ENCODE peak calls at places on chromosomes 7 and 10, in five cellular contexts. P, U, S, J and O are unnamed samples.
A peak's percentile ranks its signal among the peaks of the same experiment; 100 is the strongest.

GRCh38 chr10:47013469-47014169 is 102.4 kb downstream of the PTPN20 start:
- DNase-seq in J (no peak), S (no peak), P (no peak), U (no peak), O (no peak)

GRCh38 chr10:10993785-10994184 is 23.9 kb upstream of the CELF2 start:
- DNase-seq in J (no peak), S (no peak), P (no peak), U (no peak), O (no peak)

GRCh38 chr7:28808786-28809533 is 149.2 kb downstream of the TRIL start:
- DNase-seq in S (no peak), J (peak; percentile 82), U (no peak), P (peak; percentile 36), O (peak; percentile 50)

GRCh38 chr10:84863675-84864074 is 535.3 kb downstream of the CCSER2 start:
- DNase-seq in J (no peak), U (no peak), S (no peak), P (no peak), O (no peak)

GRCh38 chr7:117087639-117088396 is 134.5 kb downstream of the ST7 start:
- DNase-seq in J (no peak), S (no peak), P (no peak), U (no peak), O (no peak)

GRCh38 chr7:27156901-27157716 is 634 bp upstream of the HOXA7 start:
- DNase-seq in U (peak; percentile 20), S (no peak), P (no peak), J (peak; percentile 9), O (peak; percentile 16)

GRCh38 chr7:154304231-154304630 is 252.0 kb downstream of the DPP6 start:
- DNase-seq in S (no peak), P (no peak), U (no peak), J (no peak), O (no peak)

GRCh38 chr7:104160375-104160774 is 47.4 kb downstream of the ORC5 start:
- DNase-seq in S (no peak), J (no peak), P (no peak), U (no peak), O (no peak)

GRCh38 chr7:67267914-67268313 is 271.3 kb downstream of the TYW1 start:
- DNase-seq in P (no peak), J (no peak), U (no peak), S (no peak), O (no peak)

GRCh38 chr7:148962823-148963582 is 65.3 kb downstream of the PDIA4 start:
- DNase-seq in J (peak; percentile 59), P (peak; percentile 68), S (peak; percentile 74), U (peak; percentile 73), O (peak; percentile 86)

GRCh38 chr7:148963583-148964509 is 64.5 kb downstream of the PDIA4 start:
- DNase-seq in U (no peak), J (no peak), P (peak; percentile 47), S (peak; percentile 21), O (no peak)

GRCh38 chr7:148964510-148965267 is 63.6 kb downstream of the PDIA4 start:
- DNase-seq in J (no peak), S (no peak), P (no peak), U (no peak), O (no peak)

GRCh38 chr7:148962515-148962822 is 65.8 kb downstream of the PDIA4 start:
- DNase-seq in P (no peak), S (no peak), U (no peak), J (no peak), O (no peak)

DNA sequence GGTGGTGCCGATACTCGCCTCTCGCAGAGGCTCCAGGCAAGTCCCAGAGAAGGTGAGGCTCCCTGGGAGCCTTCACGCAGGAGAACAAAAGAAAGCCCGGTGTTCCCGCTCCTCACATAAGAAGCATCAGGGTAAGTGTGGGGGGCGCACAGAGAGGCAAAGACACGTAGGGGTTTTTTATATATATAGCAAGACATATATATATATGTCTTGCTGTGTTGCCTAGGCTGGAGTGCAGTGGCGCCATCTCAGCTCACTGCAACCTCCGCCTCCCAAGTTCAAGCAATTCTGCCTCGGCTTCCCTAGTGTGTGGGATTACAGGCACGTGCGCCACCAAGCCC is 61.3 kb downstream of the PDIA4 start:
- DNase-seq in J (no peak), U (no peak), S (no peak), P (no peak), O (no peak)
- H3K4me3 ChIP-seq in J (peak overlapping the region; percentile 53), U (no peak overlapping the region), S (peak overlapping the region; percentile 14), P (peak overlapping the region; percentile 25), O (peak overlapping the region; percentile 44)

DNA sequence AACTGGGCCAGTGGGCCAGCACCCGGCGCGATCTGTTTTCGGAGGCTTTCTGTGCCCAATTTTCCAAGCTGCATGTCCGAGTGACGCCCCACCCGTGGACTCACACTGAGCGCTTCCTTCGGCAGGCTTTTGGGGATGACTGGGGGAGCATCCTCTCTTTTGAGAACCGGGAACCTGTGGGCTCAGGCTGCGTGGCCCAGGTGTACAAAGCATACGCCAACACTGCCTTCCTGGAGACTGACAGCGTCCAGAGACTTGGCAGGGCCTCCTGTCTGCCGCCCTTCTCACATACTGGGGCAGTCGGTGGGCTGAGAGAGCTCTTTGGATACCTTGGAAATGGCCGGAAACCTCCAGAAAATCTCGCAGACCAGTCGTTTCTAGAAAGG is 1.0 kb downstream of the ADCK2 start:
- DNase-seq in P (peak; percentile 49), S (peak; percentile 25), J (peak; percentile 30), U (no peak), O (no peak)
- H3K27ac ChIP-seq in P (peak overlapping the region; percentile 89), S (peak overlapping the region; percentile 55), J (peak overlapping the region; percentile 91), U (peak overlapping the region; percentile 81), O (peak overlapping the region; percentile 72)

DNA sequence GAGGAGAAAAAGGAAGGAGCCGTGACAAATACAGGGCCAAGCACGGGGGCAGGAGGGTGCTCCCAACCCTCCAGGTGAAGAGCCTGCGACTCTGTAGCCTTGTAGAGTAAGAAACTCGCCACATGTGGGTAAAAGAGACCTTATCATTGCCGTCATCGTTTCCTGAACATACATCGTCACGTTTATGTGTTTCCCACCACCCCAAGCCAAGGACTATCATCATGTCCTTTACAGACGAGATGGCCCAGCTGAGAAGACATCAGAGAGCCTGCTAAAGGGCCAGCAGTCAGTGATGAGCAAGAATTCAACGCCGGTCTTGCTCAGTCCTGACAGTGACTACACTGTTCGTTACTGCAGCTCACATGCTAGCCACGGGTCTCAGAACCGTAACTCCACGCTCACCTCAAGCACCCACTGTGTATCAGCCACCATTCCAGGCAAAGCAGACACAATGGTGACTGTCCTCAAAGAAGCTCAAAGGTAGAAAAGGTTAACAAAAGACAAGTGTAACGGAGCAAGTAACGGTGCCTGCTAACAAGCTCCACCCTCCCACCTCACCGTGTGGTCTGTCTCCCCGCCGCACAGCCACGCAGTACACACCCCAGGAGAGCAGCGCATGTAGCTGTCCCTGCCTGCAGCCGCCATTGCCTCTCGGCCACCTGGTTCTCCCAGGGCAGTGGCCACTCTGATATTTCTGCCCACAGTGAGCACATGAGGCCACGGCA is 147.8 kb downstream of the MAD1L1 start:
- DNase-seq in S (no peak), P (no peak), U (no peak), J (no peak), O (no peak)
- H3K4me1 ChIP-seq in S (no peaks in the 10 kb centered on the region), P (no peaks in the 10 kb centered on the region), U (no peaks in the 10 kb centered on the region), J (no peaks in the 10 kb centered on the region), O (no peaks in the 10 kb centered on the region)

GRCh38 chr7:32163911-32164310 is 93.7 kb upstream of the PDE1C start:
- DNase-seq in U (no peak), P (no peak), S (no peak), J (no peak), O (no peak)

GRCh38 chr7:32158751-32159360 is 88.6 kb upstream of the PDE1C start:
- DNase-seq in P (no peak), U (no peak), S (no peak), J (no peak), O (no peak)

GRCh38 chr7:32164341-32164996 is 94.3 kb upstream of the PDE1C start:
- DNase-seq in J (no peak), P (no peak), U (peak; percentile 48), S (no peak), O (peak; percentile 27)

GRCh38 chr7:32163141-32163806 is 93.1 kb upstream of the PDE1C start:
- DNase-seq in S (peak; percentile 26), P (peak; percentile 38), U (peak; percentile 76), J (no peak), O (no peak)

DNA sequence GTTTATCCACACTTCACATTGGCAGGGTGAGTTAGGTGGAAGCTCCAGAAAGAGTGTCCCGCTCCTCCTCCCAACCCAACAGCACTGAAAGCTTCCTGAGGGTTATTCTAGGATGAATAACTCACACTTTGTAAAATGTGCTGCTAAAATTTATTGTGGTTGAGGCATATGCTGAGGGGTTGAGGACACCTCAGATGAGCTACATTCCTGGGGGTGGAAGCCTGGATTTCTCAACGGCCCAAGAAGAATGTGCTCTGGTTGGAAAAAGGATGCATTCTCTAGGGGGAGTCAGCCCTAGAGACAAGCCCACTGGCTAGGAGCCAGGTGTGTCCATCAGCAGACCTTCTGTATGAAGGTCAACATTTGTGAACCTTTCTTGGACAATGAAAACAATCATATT is 91.5 kb upstream of the PDE1C start:
- DNase-seq in U (no peak), S (no peak), P (no peak), J (no peak), O (no peak)
- H3K4me3 ChIP-seq in U (no peak overlapping the region), S (no peak overlapping the region), P (no peak overlapping the region), J (no peak overlapping the region), O (no peak overlapping the region)

DNA sequence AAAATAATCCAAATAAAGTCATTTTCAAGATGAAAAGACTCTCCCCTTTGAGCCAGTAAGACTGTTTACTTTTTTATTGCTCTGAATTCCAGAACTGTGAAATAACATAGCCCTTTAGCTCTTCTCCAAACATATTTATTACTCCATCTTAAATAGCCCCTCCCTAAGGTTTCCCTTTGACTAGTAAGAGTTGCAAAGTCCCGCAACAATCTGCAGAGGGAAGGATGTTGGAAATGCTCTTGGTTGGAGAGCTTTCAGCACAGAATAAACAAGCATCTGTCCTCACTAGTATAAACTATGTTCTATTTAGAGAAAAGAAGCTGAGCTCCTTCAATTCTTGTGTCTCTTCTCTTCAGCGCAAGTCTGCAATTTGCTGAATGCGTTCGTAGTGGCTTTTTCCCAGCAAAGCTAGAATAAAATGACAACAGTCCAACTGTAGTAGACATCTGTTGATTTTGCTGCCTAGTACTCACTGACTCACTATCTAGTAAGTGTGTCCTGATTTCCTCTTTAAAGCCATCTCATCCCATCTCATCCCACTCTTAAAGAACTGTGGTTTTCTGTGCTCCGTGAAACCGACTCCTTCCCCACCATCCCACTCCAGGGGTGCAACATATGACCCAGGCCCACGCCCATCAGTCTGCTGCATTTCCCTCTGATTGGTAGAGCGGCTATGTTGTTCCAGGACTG is 104.0 kb downstream of the FAM107B start:
- DNase-seq in U (no peak), S (no peak), J (no peak), P (no peak), O (no peak)
- H3K27ac ChIP-seq in U (peak overlapping the region; percentile 20), S (no peak overlapping the region), J (peak overlapping the region; percentile 56), P (no peak overlapping the region), O (no peak overlapping the region)

GRCh38 chr10:20272575-20272974 is 456.3 kb downstream of the PLXDC2 start:
- DNase-seq in S (no peak), J (no peak), U (no peak), P (no peak), O (no peak)

GRCh38 chr10:20271490-20271889 is 455.3 kb downstream of the PLXDC2 start:
- DNase-seq in U (no peak), P (no peak), S (no peak), J (no peak), O (no peak)

GRCh38 chr10:20274580-20274979 is 458.3 kb downstream of the PLXDC2 start:
- DNase-seq in P (no peak), U (no peak), J (no peak), S (no peak), O (peak; percentile 76)

GRCh38 chr10:20277820-20278219 is 461.6 kb downstream of the PLXDC2 start:
- DNase-seq in P (no peak), S (no peak), J (no peak), U (no peak), O (no peak)

GRCh38 chr10:20276127-20276979 is 460.1 kb downstream of the PLXDC2 start:
- DNase-seq in U (no peak), P (no peak), J (no peak), S (no peak), O (peak; percentile 46)
- H3K4me1 ChIP-seq in U (no peaks in the 10 kb centered on the region), P (no peaks in the 10 kb centered on the region), J (no peaks in the 10 kb centered on the region), S (no peaks in the 10 kb centered on the region), O (peaks cover 17% of the 10 kb centered on the region)